ENCODE peak calls at places on chromosomes 6 and 20, in four cellular contexts. One of them, this sample, is unnamed.

GRCh38 chr6:90294614-90294988 is 2.0 kb downstream of the BACH2 start:
- DNase-seq in cardiac muscle cell: no peak
- DNase-seq in CD8-positive, alpha-beta T cell: peak; percentile 69
- DNase-seq in CD4-positive, CD25-positive, alpha-beta regulatory T cell: peak; percentile 55
- DNase-seq in this sample: peak; percentile 22

GRCh38 chr6:141117869-141118268 is 1014.9 kb upstream of the GJE1 start:
- DNase-seq in CD4-positive, CD25-positive, alpha-beta regulatory T cell: no peak
- DNase-seq in CD8-positive, alpha-beta T cell: no peak
- DNase-seq in cardiac muscle cell: peak; percentile 11
- DNase-seq in this sample: no peak

GRCh38 chr20:58618694-58619540 is 32.2 kb upstream of the STX16 start:
- DNase-seq in CD8-positive, alpha-beta T cell: no peak
- DNase-seq in CD4-positive, CD25-positive, alpha-beta regulatory T cell: no peak
- DNase-seq in cardiac muscle cell: peak; percentile 86
- DNase-seq in this sample: no peak

GRCh38 chr20:25294459-25295385 is 46.8 kb downstream of the PYGB start:
- DNase-seq in CD8-positive, alpha-beta T cell: peak; percentile 64
- DNase-seq in CD4-positive, CD25-positive, alpha-beta regulatory T cell: peak; percentile 58
- DNase-seq in cardiac muscle cell: peak; percentile 58
- DNase-seq in this sample: peak; percentile 70

GRCh38 chr20:2767768-2768631 is 32.4 kb downstream of the CPXM1 start:
- DNase-seq in cardiac muscle cell: peak; percentile 74
- DNase-seq in CD4-positive, CD25-positive, alpha-beta regulatory T cell: no peak
- DNase-seq in CD8-positive, alpha-beta T cell: no peak
- DNase-seq in this sample: no peak

GRCh38 chr20:62366370-62367135 is 559 bp downstream of the LAMA5 start:
- DNase-seq in CD8-positive, alpha-beta T cell: no peak
- DNase-seq in cardiac muscle cell: no peak
- DNase-seq in CD4-positive, CD25-positive, alpha-beta regulatory T cell: no peak
- DNase-seq in this sample: no peak

GRCh38 chr6:32932132-32932868 is 8.5 kb downstream of the HLA-DMB start:
- DNase-seq in cardiac muscle cell: peak; percentile 27
- DNase-seq in CD4-positive, CD25-positive, alpha-beta regulatory T cell: no peak
- DNase-seq in CD8-positive, alpha-beta T cell: no peak
- DNase-seq in this sample: no peak

GRCh38 chr6:73062837-73063236 is 162.5 kb downstream of the KHDC1L start:
- DNase-seq in CD4-positive, CD25-positive, alpha-beta regulatory T cell: no peak
- DNase-seq in CD8-positive, alpha-beta T cell: no peak
- DNase-seq in cardiac muscle cell: peak; percentile 45
- DNase-seq in this sample: no peak

GRCh38 chr6:84597238-84597875 is 167.0 kb downstream of the TBX18 start:
- DNase-seq in cardiac muscle cell: peak; percentile 36
- DNase-seq in CD8-positive, alpha-beta T cell: no peak
- DNase-seq in CD4-positive, CD25-positive, alpha-beta regulatory T cell: no peak
- DNase-seq in this sample: no peak

GRCh38 chr20:54113553-54113952 is 43.2 kb upstream of the BCAS1 start:
- DNase-seq in cardiac muscle cell: no peak
- DNase-seq in CD4-positive, CD25-positive, alpha-beta regulatory T cell: no peak
- DNase-seq in CD8-positive, alpha-beta T cell: no peak
- DNase-seq in this sample: no peak

GRCh38 chr6:14002176-14002947 is 77.6 kb downstream of the RNF182 start:
- DNase-seq in CD8-positive, alpha-beta T cell: no peak
- DNase-seq in cardiac muscle cell: no peak
- DNase-seq in CD4-positive, CD25-positive, alpha-beta regulatory T cell: no peak
- DNase-seq in this sample: no peak

GRCh38 chr6:35487653-35488516 is 9.0 kb downstream of the TEAD3 start:
- DNase-seq in CD4-positive, CD25-positive, alpha-beta regulatory T cell: no peak
- DNase-seq in CD8-positive, alpha-beta T cell: no peak
- DNase-seq in cardiac muscle cell: peak; percentile 72
- DNase-seq in this sample: no peak

GRCh38 chr20:51237790-51238189 is 214.9 kb upstream of the KCNG1 start:
- DNase-seq in CD4-positive, CD25-positive, alpha-beta regulatory T cell: no peak
- DNase-seq in CD8-positive, alpha-beta T cell: no peak
- DNase-seq in cardiac muscle cell: peak; percentile 15
- DNase-seq in this sample: no peak

GRCh38 chr20:39080326-39080725 is 118.2 kb downstream of the DHX35 start:
- DNase-seq in CD8-positive, alpha-beta T cell: no peak
- DNase-seq in CD4-positive, CD25-positive, alpha-beta regulatory T cell: no peak
- DNase-seq in cardiac muscle cell: no peak
- DNase-seq in this sample: no peak
- H3K4me1 ChIP-seq in CD8-positive, alpha-beta T cell: no peaks in the 10 kb centered on the region
- H3K4me1 ChIP-seq in CD4-positive, CD25-positive, alpha-beta regulatory T cell: no peaks in the 10 kb centered on the region
- H3K4me1 ChIP-seq in cardiac muscle cell: no peaks in the 10 kb centered on the region
- H3K4me1 ChIP-seq in this sample: no peaks in the 10 kb centered on the region

GRCh38 chr6:132122176-132122575 is 171.0 kb upstream of the CCN2 start:
- DNase-seq in CD8-positive, alpha-beta T cell: no peak
- DNase-seq in CD4-positive, CD25-positive, alpha-beta regulatory T cell: no peak
- DNase-seq in cardiac muscle cell: no peak
- DNase-seq in this sample: no peak

GRCh38 chr6:132128424-132128823 is 177.3 kb upstream of the CCN2 start:
- DNase-seq in CD4-positive, CD25-positive, alpha-beta regulatory T cell: no peak
- DNase-seq in cardiac muscle cell: no peak
- DNase-seq in CD8-positive, alpha-beta T cell: no peak
- DNase-seq in this sample: peak; percentile 14

GRCh38 chr6:132118144-132118543 is 167.0 kb upstream of the CCN2 start:
- DNase-seq in CD8-positive, alpha-beta T cell: no peak
- DNase-seq in cardiac muscle cell: no peak
- DNase-seq in CD4-positive, CD25-positive, alpha-beta regulatory T cell: no peak
- DNase-seq in this sample: no peak

GRCh38 chr6:132126150-132126549 is 175.0 kb upstream of the CCN2 start:
- DNase-seq in cardiac muscle cell: no peak
- DNase-seq in CD8-positive, alpha-beta T cell: no peak
- DNase-seq in CD4-positive, CD25-positive, alpha-beta regulatory T cell: no peak
- DNase-seq in this sample: no peak

DNA sequence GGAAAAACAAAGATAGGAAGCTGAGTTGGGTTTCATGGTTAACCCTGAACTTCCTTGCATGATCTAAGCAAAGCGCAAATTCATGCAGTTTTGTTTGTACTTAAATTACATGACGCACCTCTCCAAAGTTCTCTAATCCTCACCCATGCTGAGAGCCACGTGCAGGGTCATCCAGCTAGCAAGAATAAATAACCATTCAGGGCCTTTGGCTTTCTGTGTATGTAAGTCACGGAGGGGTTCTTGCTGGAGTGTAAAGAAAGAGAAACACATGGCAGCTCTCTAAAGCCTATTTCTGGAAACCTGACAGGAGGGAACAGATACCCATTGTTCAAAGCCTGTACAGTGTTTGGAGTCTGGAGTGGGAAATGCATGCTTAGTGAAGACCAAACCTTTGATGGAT is 171.7 kb upstream of the CCN2 start:
- DNase-seq in CD8-positive, alpha-beta T cell: no peak
- DNase-seq in cardiac muscle cell: peak; percentile 30
- DNase-seq in CD4-positive, CD25-positive, alpha-beta regulatory T cell: no peak
- DNase-seq in this sample: peak; percentile 50
- H3K4me1 ChIP-seq in CD8-positive, alpha-beta T cell: no peaks in the 10 kb centered on the region
- H3K4me1 ChIP-seq in cardiac muscle cell: peaks cover 12% of the 10 kb centered on the region
- H3K4me1 ChIP-seq in CD4-positive, CD25-positive, alpha-beta regulatory T cell: no peaks in the 10 kb centered on the region
- H3K4me1 ChIP-seq in this sample: no peaks in the 10 kb centered on the region

GRCh38 chr6:42694586-42694985 is 27.8 kb downstream of the PRPH2 start:
- DNase-seq in CD8-positive, alpha-beta T cell: no peak
- DNase-seq in CD4-positive, CD25-positive, alpha-beta regulatory T cell: no peak
- DNase-seq in cardiac muscle cell: peak; percentile 46
- DNase-seq in this sample: no peak
- H3K4me1 ChIP-seq in CD8-positive, alpha-beta T cell: peaks cover 39% of the 10 kb centered on the region
- H3K4me1 ChIP-seq in CD4-positive, CD25-positive, alpha-beta regulatory T cell: peaks cover 10% of the 10 kb centered on the region
- H3K4me1 ChIP-seq in cardiac muscle cell: no peaks in the 10 kb centered on the region
- H3K4me1 ChIP-seq in this sample: no peaks in the 10 kb centered on the region

GRCh38 chr6:144297498-144298166 is 12.5 kb downstream of the UTRN start:
- DNase-seq in CD8-positive, alpha-beta T cell: no peak
- DNase-seq in CD4-positive, CD25-positive, alpha-beta regulatory T cell: no peak
- DNase-seq in cardiac muscle cell: peak; percentile 80
- DNase-seq in this sample: no peak
- H3K4me1 ChIP-seq in CD8-positive, alpha-beta T cell: no peaks in the 10 kb centered on the region
- H3K4me1 ChIP-seq in CD4-positive, CD25-positive, alpha-beta regulatory T cell: no peaks in the 10 kb centered on the region
- H3K4me1 ChIP-seq in cardiac muscle cell: peaks cover 17% of the 10 kb centered on the region
- H3K4me1 ChIP-seq in this sample: peaks cover 9% of the 10 kb centered on the region

GRCh38 chr6:17318435-17319165 is 37.4 kb downstream of the RBM24 start:
- DNase-seq in CD8-positive, alpha-beta T cell: no peak
- DNase-seq in cardiac muscle cell: no peak
- DNase-seq in CD4-positive, CD25-positive, alpha-beta regulatory T cell: no peak
- DNase-seq in this sample: no peak

GRCh38 chr6:17311595-17312311 is 30.6 kb downstream of the RBM24 start:
- DNase-seq in cardiac muscle cell: peak; percentile 31
- DNase-seq in CD4-positive, CD25-positive, alpha-beta regulatory T cell: no peak
- DNase-seq in CD8-positive, alpha-beta T cell: no peak
- DNase-seq in this sample: no peak

GRCh38 chr6:17315262-17315661 is 34.1 kb downstream of the RBM24 start:
- DNase-seq in CD8-positive, alpha-beta T cell: no peak
- DNase-seq in cardiac muscle cell: no peak
- DNase-seq in CD4-positive, CD25-positive, alpha-beta regulatory T cell: no peak
- DNase-seq in this sample: no peak

DNA sequence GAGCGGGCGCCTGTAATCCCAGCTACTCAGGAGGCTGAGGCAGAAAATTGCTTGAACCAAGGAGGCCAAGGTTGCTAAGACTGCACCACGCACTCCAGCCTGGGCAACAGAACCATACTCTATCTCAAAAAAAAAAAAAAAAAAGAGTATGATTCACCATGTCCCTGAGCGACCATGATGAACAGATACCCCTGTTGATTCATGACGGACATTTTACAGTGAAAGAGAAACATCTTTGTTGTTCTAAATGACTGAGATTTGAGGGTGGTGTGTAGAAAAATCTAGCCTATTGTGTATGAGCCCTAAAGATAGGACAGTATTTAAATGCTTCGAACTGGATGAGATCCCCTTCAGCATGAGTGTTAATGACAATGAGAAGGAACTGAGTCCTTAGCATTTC is 32.8 kb downstream of the RBM24 start:
- DNase-seq in CD4-positive, CD25-positive, alpha-beta regulatory T cell: no peak
- DNase-seq in CD8-positive, alpha-beta T cell: no peak
- DNase-seq in cardiac muscle cell: no peak
- DNase-seq in this sample: no peak
- H3K4me1 ChIP-seq in CD4-positive, CD25-positive, alpha-beta regulatory T cell: no peaks in the 10 kb centered on the region
- H3K4me1 ChIP-seq in CD8-positive, alpha-beta T cell: no peaks in the 10 kb centered on the region
- H3K4me1 ChIP-seq in cardiac muscle cell: peaks cover 11% of the 10 kb centered on the region
- H3K4me1 ChIP-seq in this sample: no peaks in the 10 kb centered on the region

DNA sequence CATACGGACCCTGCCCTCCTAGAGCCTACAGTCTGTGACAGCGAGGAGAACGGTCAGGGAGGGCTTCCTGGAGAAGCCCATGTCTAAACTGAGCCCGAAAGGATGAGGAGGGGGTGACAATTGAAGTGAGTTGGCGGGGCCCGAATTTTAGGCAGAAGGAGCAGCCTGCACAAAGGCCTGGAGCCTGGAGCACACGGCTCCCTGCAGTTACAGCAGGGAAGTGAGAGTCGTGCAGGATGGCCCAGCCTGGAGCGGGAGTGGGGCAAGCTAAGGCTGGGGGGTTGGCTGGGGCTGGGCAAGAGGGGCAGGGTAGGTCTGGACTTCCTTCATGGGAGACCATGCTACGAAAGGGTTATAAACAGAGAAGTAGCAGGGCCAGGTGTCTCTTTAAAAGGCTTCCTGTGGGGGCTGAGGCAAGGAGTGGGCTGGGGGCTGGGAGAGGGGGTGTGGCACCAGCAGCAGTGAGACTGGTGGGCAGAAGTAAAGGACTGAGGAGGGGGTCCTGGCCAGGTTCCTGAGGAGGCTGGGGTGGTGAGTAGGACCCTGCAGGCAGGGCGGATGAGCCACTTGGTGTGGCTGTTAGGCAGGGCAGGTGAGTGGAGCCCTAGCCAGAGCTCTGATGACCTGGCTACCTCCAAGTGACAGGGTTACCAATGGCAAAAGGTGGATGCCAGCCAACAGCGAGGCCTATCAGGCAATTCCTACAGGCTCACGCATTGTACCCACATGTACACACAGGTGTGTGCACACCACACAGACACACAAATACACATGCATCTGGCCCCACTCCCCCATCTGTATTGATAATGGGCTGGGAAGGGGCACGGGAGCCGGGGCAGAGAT is 119.2 kb downstream of the MRPL14 start:
- DNase-seq in CD4-positive, CD25-positive, alpha-beta regulatory T cell: no peak
- DNase-seq in cardiac muscle cell: no peak
- DNase-seq in CD8-positive, alpha-beta T cell: no peak
- DNase-seq in this sample: no peak
- H3K4me1 ChIP-seq in CD4-positive, CD25-positive, alpha-beta regulatory T cell: peaks cover 6% of the 10 kb centered on the region
- H3K4me1 ChIP-seq in cardiac muscle cell: peaks cover 60% of the 10 kb centered on the region
- H3K4me1 ChIP-seq in CD8-positive, alpha-beta T cell: peaks cover 6% of the 10 kb centered on the region
- H3K4me1 ChIP-seq in this sample: peaks cover 50% of the 10 kb centered on the region

This sample was measured in A673.